ENCODE peak calls at places on chromosomes 7 and 10, in six cellular contexts. F, R, W, H, Z and X are unnamed samples.
A peak's percentile ranks its signal among the peaks of the same experiment; 100 is the strongest.

GRCh38 chr7:151642746-151643145 is 123.1 kb upstream of the RHEB start:
- DNase-seq in F (no peak), R (no peak), W (no peak), H (no peak), Z (no peak), X (peak; percentile 74)

GRCh38 chr10:91672021-91672608 is 39.2 kb upstream of the PPP1R3C start:
- DNase-seq in F (peak; percentile 20), R (no peak), W (no peak), H (peak; percentile 61), Z (peak; percentile 58), X (peak; percentile 54)

GRCh38 chr7:112930787-112931186 is 140.6 kb upstream of the TMEM168 start:
- DNase-seq in F (no peak), R (no peak), W (no peak), H (peak; percentile 49), Z (peak; percentile 67), X (peak; percentile 24)

GRCh38 chr7:36182854-36183604 is 30.0 kb downstream of the EEPD1 start:
- DNase-seq in F (no peak), R (no peak), W (peak; percentile 40), H (no peak), Z (no peak), X (peak; percentile 5)

GRCh38 chr7:98232276-98232585 is 19.8 kb downstream of the TECPR1 start:
- DNase-seq in F (no peak), R (no peak), W (no peak), H (no peak), Z (no peak), X (no peak)

GRCh38 chr10:112958275-112958995 is 8.4 kb downstream of the TCF7L2 start:
- DNase-seq in F (no peak), R (no peak), W (no peak), H (peak; percentile 98), Z (peak; percentile 88), X (no peak)

GRCh38 chr10:60896033-60896432 is 48.0 kb downstream of the RHOBTB1 start:
- DNase-seq in F (no peak), R (no peak), W (no peak), H (no peak), Z (peak; percentile 79), X (no peak)

GRCh38 chr10:122740640-122741039 is 41.0 kb upstream of the C10orf120 start:
- DNase-seq in F (no peak), R (no peak), W (no peak), H (no peak), Z (no peak), X (no peak)

GRCh38 chr10:33273295-33274002 is 61.0 kb downstream of the NRP1 start:
- DNase-seq in F (peak; percentile 89), R (no peak), W (peak; percentile 95), H (peak; percentile 92), Z (peak; percentile 100), X (peak; percentile 94)

GRCh38 chr7:17415955-17416354 is 117.5 kb downstream of the AHR start:
- DNase-seq in F (no peak), R (no peak), W (no peak), H (no peak), Z (no peak), X (no peak)

DNA sequence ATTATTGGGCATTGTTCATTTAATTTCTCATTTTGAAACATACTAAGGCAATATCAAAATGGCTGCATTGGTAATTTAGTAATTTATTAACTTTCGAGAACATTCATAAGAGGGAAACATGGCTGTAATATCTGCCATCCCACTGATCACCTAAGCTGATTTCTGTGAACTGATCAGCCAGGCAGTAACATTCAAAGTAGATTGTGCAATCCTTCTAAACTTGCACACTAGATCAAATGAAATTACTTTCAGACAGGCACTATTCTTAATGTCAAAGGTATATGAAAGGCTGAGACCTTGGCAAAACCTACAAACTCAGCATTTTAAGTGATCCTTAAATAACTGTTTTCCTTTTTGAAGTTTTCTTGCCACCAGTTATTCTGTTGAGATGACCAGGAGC is 290.7 kb downstream of the CACNA2D1 start:
- DNase-seq in F (no peak), R (no peak), W (no peak), H (no peak), Z (no peak), X (no peak)
- TF ChIP-seq CTCF in F (no peak), R (no peak), W (no peak), H (no peak), Z (no peak), X (no peak)

GRCh38 chr10:841535-841934 is 90.0 kb downstream of the LARP4B start:
- DNase-seq in F (no peak), R (no peak), W (no peak), H (no peak), Z (no peak), X (no peak)

GRCh38 chr10:845526-845925 is 86.0 kb downstream of the LARP4B start:
- DNase-seq in F (no peak), R (no peak), W (no peak), H (no peak), Z (no peak), X (no peak)

GRCh38 chr10:843703-844102 is 87.8 kb downstream of the LARP4B start:
- DNase-seq in F (no peak), R (no peak), W (no peak), H (no peak), Z (no peak), X (no peak)

GRCh38 chr10:844552-844951 is 87.0 kb downstream of the LARP4B start:
- DNase-seq in F (no peak), R (no peak), W (no peak), H (peak; percentile 4), Z (peak; percentile 48), X (peak; percentile 21)

DNA sequence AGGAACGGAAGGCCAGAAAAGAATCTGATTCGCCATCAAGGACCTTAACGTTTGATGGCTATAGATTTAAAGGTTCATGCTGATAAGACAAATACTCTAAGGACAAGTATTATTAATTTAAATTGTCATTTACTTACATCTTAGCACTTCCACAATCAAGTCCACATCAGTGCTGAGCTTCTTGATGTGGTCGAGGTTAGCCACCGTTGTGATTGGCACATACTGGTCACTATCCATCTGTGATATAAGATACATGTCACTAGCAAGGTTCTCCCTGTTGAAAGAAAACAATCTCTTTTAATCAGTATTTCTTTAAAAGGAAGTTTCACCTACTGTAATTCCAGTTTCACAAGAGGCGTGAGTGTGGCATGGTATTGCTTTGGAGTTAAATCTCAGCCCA is 88.7 kb downstream of the LARP4B start:
- DNase-seq in F (no peak), R (no peak), W (no peak), H (no peak), Z (no peak), X (no peak)
- H3K4me3 ChIP-seq in F (no peak overlapping the region), R (no peak overlapping the region), W (no peak overlapping the region), H (no peak overlapping the region), Z (no peak overlapping the region), X (no peak overlapping the region)

DNA sequence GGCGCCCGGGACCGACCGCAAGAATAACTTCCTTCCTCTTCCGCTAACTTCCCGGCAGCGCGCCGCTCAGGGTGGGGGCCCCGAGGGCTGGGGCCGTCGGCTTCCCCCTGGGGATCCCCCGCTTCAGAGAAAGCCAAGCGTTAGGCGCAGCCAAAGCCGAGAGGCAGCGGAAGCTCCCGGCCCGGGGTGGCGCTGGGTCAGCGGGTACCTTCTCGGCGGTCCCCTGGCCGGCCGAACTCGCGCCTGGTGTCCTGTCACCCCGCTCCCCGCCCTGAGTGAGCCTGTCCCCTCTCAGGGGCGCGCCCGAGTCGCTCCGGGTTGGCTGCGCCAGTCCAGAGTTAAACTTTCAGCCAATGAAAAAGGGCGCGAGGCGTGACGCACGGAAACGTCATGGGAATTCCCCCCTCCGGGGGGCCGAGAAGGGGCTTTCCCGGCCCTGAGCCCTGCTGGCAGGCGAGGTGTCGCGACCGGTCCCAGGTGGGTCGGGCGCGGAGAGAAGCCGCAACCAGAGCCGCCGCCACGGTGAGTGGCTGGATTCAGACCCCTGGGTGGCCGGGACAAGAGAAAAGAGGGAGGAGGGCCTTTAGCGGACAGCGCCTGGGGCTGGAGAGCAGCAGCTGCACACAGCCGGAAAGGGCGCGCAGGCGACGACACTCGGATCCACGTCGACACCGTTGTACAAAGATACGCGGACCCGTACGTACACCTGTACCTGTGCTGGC is 1.3 kb upstream of the NFKB2 start:
- DNase-seq in F (peak; percentile 95), R (peak; percentile 78), W (peak; percentile 92), H (peak; percentile 51), Z (peak; percentile 95), X (peak; percentile 95)
- TF ChIP-seq CTCF in F (peak; percentile 97), R (no peak), W (peak; percentile 98), H (no peak), Z (peak; percentile 96), X (no peak)

DNA sequence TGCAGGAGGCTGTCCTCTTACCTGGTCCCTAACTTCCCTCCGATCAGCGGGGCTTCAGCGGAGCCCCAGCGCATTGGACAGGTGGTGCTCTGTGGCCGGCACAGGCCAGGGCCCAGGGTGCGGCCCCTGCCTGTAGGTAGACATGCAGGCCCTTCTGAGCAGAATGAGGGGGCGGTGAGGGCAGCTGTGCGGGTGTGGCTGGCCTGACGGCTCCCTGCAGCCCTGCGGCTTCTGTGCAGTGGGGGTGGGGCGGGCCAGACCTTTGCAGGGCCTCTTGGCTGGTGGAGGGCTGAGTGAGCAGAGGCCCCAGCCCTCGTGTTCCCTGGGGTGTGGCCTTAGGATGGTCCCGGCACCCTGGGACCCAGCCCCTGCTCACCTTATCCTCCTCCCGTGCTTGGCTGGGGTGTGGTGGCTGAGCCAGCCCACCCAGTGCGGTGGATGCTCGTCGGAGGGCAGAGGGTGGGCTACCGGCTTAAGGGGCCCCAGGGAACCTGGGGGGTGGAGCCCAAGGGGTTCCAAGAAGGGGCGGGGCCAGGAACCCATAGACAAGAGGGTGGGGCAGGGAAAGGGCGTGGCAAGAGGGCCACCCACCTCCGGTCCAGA is 175.2 kb upstream of the TNRC18 start:
- DNase-seq in F (no peak), R (no peak), W (no peak), H (no peak), Z (no peak), X (peak; percentile 43)
- H3K4me3 ChIP-seq in F (no peak overlapping the region), R (peak overlapping the region; percentile 6), W (no peak overlapping the region), H (no peak overlapping the region), Z (no peak overlapping the region), X (no peak overlapping the region)

GRCh38 chr7:20260219-20260618 is 43.0 kb upstream of the MACC1 start:
- DNase-seq in F (no peak), R (no peak), W (no peak), H (no peak), Z (peak; percentile 92), X (no peak)
- TF ChIP-seq CTCF in F (no peak), R (no peak), W (no peak), H (no peak), Z (no peak), X (no peak)